ENCODE peak calls at places on chromosomes 3 and 15, in nine cellular contexts. O is prostate gland; S is iPS DF 6.9; N is endothelial cell; F is non-pigmented ciliary epithelial cell; Z is stimulated activated CD4-positive, alpha-beta T cell treated with anti-CD3 and anti-CD28 coated beads, Interleukin-4, amount 100 ng/mL, for 24 hours; U is COR-L47; Y is epithelial cell of esophagus; H is GM12892. R is an unnamed sample.

GRCh38 chr3:138594150-138594934 is at the start of gene CEP70:
- DNase-seq in O (peak), S (peak), N (peak), F (peak), Z (peak), U (no peak), Y (peak), H (peak), R (peak)

GRCh38 chr3:30141927-30142326 is 464.5 kb upstream of the TGFBR2 start:
- DNase-seq in O (no peak), S (no peak), N (no peak), F (no peak), Z (no peak), U (no peak), Y (no peak), H (no peak), R (no peak)

GRCh38 chr3:87088984-87089841 is 98.3 kb upstream of the VGLL3 start:
- DNase-seq in O (peak), S (no peak), N (peak), F (no peak), Z (no peak), U (no peak), Y (peak), H (peak), R (peak)

GRCh38 chr3:40999682-41000081 is 199.6 kb upstream of the CTNNB1 start:
- DNase-seq in O (no peak), S (no peak), N (no peak), F (no peak), Z (no peak), U (no peak), Y (no peak), H (no peak), R (no peak)

GRCh38 chr15:70528270-70528706 is 235.1 kb downstream of the UACA start:
- DNase-seq in O (no peak), S (no peak), N (no peak), F (peak), Z (peak), U (no peak), Y (no peak), H (peak), R (no peak)

GRCh38 chr3:170128977-170129431 is 52.5 kb downstream of the PHC3 start:
- DNase-seq in O (no peak), S (no peak), N (no peak), F (no peak), Z (peak), U (peak), Y (peak), H (no peak), R (peak)

GRCh38 chr15:34900748-34901147 is 68.8 kb downstream of the AQR start:
- DNase-seq in O (no peak), S (no peak), N (no peak), F (no peak), Z (no peak), U (peak), Y (no peak), H (no peak), R (no peak)

GRCh38 chr15:74906450-74907276 is at the start of gene FAM219B:
- DNase-seq in O (peak), S (peak), N (peak), F (no peak), Z (peak), U (peak), Y (peak), H (peak), R (peak)

GRCh38 chr15:72536506-72536905 is 62.4 kb downstream of the ARIH1 start:
- DNase-seq in O (no peak), S (no peak), N (no peak), F (no peak), Z (no peak), U (no peak), Y (no peak), H (no peak), R (no peak)

GRCh38 chr3:156762631-156763185 is 63.4 kb upstream of the LEKR1 start:
- DNase-seq in O (no peak), S (no peak), N (no peak), F (peak), Z (no peak), U (no peak), Y (peak), H (no peak), R (no peak)

GRCh38 chr15:68414591-68414990 is 17.4 kb downstream of the ITGA11 start:
- DNase-seq in O (no peak), S (no peak), N (no peak), F (no peak), Z (no peak), U (no peak), Y (no peak), H (no peak), R (no peak)

GRCh38 chr3:148062590-148062989 is 635.1 kb upstream of the AGTR1 start:
- DNase-seq in O (no peak), S (no peak), N (no peak), F (no peak), Z (no peak), U (no peak), Y (peak), H (no peak), R (no peak)

GRCh38 chr15:48602358-48603122 is 43.0 kb downstream of the FBN1 start:
- DNase-seq in O (no peak), S (no peak), N (no peak), F (peak), Z (no peak), U (no peak), Y (peak), H (no peak), R (no peak)

GRCh38 chr3:52429031-52429430 is 15.9 kb downstream of the SEMA3G start:
- DNase-seq in O (no peak), S (no peak), N (no peak), F (no peak), Z (no peak), U (no peak), Y (no peak), H (no peak), R (no peak)

GRCh38 chr3:184700759-184701158 is 11.1 kb downstream of the MAGEF1 start:
- DNase-seq in O (no peak), S (no peak), N (no peak), F (no peak), Z (no peak), U (no peak), Y (no peak), H (no peak), R (no peak)

GRCh38 chr3:149363053-149363452 is 14.4 kb downstream of the TM4SF1 start:
- DNase-seq in O (no peak), S (no peak), N (no peak), F (no peak), Z (no peak), U (no peak), Y (peak), H (no peak), R (no peak)

GRCh38 chr15:63503739-63504246 is 600 bp upstream of the USP3 start:
- DNase-seq in O (peak), S (no peak), N (peak), F (no peak), Z (peak), U (no peak), Y (peak), H (no peak), R (peak)

GRCh38 chr3:9020396-9020795 is 57.1 kb upstream of the RAD18 start:
- DNase-seq in O (no peak), S (no peak), N (no peak), F (no peak), Z (no peak), U (no peak), Y (no peak), H (no peak), R (no peak)

GRCh38 chr3:10310578-10310977 is 10.3 kb downstream of the SEC13 start:
- DNase-seq in O (no peak), S (no peak), N (no peak), F (no peak), Z (no peak), U (no peak), Y (no peak), H (no peak), R (no peak)

GRCh38 chr3:68436619-68437411 is 495.5 kb downstream of the TAFA4 start:
- DNase-seq in O (no peak), S (no peak), N (no peak), F (no peak), Z (no peak), U (no peak), Y (no peak), H (no peak), R (no peak)

GRCh38 chr3:150293401-150294001 is 114.6 kb upstream of the TSC22D2 start:
- DNase-seq in O (no peak), S (no peak), N (no peak), F (peak), Z (no peak), U (no peak), Y (peak), H (no peak), R (no peak)

GRCh38 chr3:17795280-17795679 is 52.8 kb upstream of the TBC1D5 start:
- DNase-seq in O (no peak), S (no peak), N (no peak), F (no peak), Z (no peak), U (no peak), Y (no peak), H (no peak), R (no peak)